ENCODE peak calls at places on chromosomes 4 and X, in nine cellular contexts. A, W, B, I, M, G, H, D and Q are unnamed samples.

GRCh38 chrX:51568586-51568985 is 50.1 kb downstream of the CENPVL3 start:
- DNase-seq in A (peak; percentile 57), W (no peak), B (no peak), I (no peak), M (no peak), G (peak; percentile 87), H (no peak), D (no peak), Q (no peak)

GRCh38 chrX:1493877-1494510 is 41.3 kb upstream of the ASMTL start:
- DNase-seq in A (no peak), W (no peak), B (no peak), I (peak; percentile 30), M (peak; percentile 27), G (no peak), H (no peak), D (peak; percentile 88), Q (no peak)

GRCh38 chr4:2069986-2070385 is 10.9 kb downstream of the NAT8L start:
- DNase-seq in A (no peak), W (no peak), B (peak; percentile 37), I (no peak), M (no peak), G (no peak), H (no peak), D (no peak), Q (peak; percentile 38)

GRCh38 chrX:124842205-124842604 is 477.5 kb upstream of the TEX13C start:
- DNase-seq in A (no peak), W (no peak), B (peak; percentile 54), I (no peak), M (no peak), G (no peak), H (no peak), D (no peak), Q (no peak)

GRCh38 chr4:126168484-126168883 is 853.7 kb downstream of the FAT4 start:
- DNase-seq in A (no peak), W (no peak), B (no peak), I (no peak), M (no peak), G (no peak), H (no peak), D (no peak), Q (no peak)

GRCh38 chrX:7444967-7445366 is 297.0 kb upstream of the PUDP start:
- DNase-seq in A (no peak), W (no peak), B (no peak), I (no peak), M (peak; percentile 76), G (peak; percentile 59), H (no peak), D (no peak), Q (no peak)

GRCh38 chr4:62676962-62677361 is 1476.8 kb downstream of the ADGRL3 start:
- DNase-seq in A (no peak), W (no peak), B (no peak), I (no peak), M (no peak), G (peak; percentile 57), H (no peak), D (no peak), Q (no peak)

GRCh38 chr4:5572114-5572513 is 136.2 kb downstream of the EVC2 start:
- DNase-seq in A (peak; percentile 20), W (no peak), B (no peak), I (peak; percentile 13), M (peak; percentile 10), G (peak; percentile 41), H (no peak), D (no peak), Q (no peak)

GRCh38 chrX:148940411-148940996 is 440.1 kb downstream of the AFF2 start:
- DNase-seq in A (no peak), W (no peak), B (no peak), I (no peak), M (no peak), G (no peak), H (no peak), D (no peak), Q (no peak)

GRCh38 chr4:179605196-179605595 is 2163.0 kb upstream of the AGA start:
- DNase-seq in A (peak; percentile 10), W (no peak), B (no peak), I (no peak), M (no peak), G (peak; percentile 9), H (no peak), D (no peak), Q (no peak)

GRCh38 chrX:13387656-13388421 is 68.0 kb upstream of the ATXN3L start:
- DNase-seq in A (peak; percentile 75), W (no peak), B (no peak), I (no peak), M (no peak), G (peak; percentile 22), H (no peak), D (no peak), Q (no peak)

GRCh38 chrX:375181-376036 is 11.3 kb downstream of the PPP2R3B start:
- DNase-seq in A (no peak), W (no peak), B (peak; percentile 35), I (no peak), M (no peak), G (no peak), H (no peak), D (no peak), Q (no peak)

GRCh38 chrX:57652705-57653104 is 27.4 kb downstream of the NLRP2B start:
- DNase-seq in A (no peak), W (no peak), B (no peak), I (no peak), M (no peak), G (no peak), H (no peak), D (no peak), Q (no peak)

GRCh38 chr4:153564630-153565525 is 98.7 kb downstream of the TMEM131L start:
- DNase-seq in A (peak; percentile 58), W (no peak), B (no peak), I (peak; percentile 79), M (no peak), G (peak; percentile 48), H (peak; percentile 64), D (no peak), Q (no peak)

GRCh38 chrX:331145-331771 is 12.7 kb upstream of the GTPBP6 start:
- DNase-seq in A (peak; percentile 78), W (no peak), B (peak; percentile 71), I (peak; percentile 47), M (no peak), G (peak; percentile 16), H (peak; percentile 66), D (no peak), Q (peak; percentile 69)

GRCh38 chr4:24657768-24658617 is 73.6 kb upstream of the DHX15 start:
- DNase-seq in A (peak; percentile 69), W (peak; percentile 47), B (peak; percentile 74), I (peak; percentile 54), M (peak; percentile 30), G (peak; percentile 94), H (peak; percentile 25), D (peak; percentile 65), Q (no peak)

GRCh38 chr4:182754895-182755294 is 162.3 kb downstream of the DCTD start:
- DNase-seq in A (no peak), W (no peak), B (no peak), I (no peak), M (no peak), G (no peak), H (no peak), D (no peak), Q (no peak)

GRCh38 chr4:182760644-182761043 is 156.5 kb downstream of the DCTD start:
- DNase-seq in A (no peak), W (no peak), B (no peak), I (no peak), M (no peak), G (no peak), H (no peak), D (no peak), Q (no peak)

GRCh38 chr4:182764137-182764536 is 153.0 kb downstream of the DCTD start:
- DNase-seq in A (peak; percentile 5), W (no peak), B (no peak), I (no peak), M (no peak), G (peak; percentile 49), H (peak; percentile 57), D (no peak), Q (no peak)

GRCh38 chr4:182756161-182756690 is 161.0 kb downstream of the DCTD start:
- DNase-seq in A (no peak), W (no peak), B (no peak), I (no peak), M (no peak), G (peak; percentile 46), H (no peak), D (no peak), Q (no peak)

GRCh38 chr4:182758288-182758687 is 158.9 kb downstream of the DCTD start:
- DNase-seq in A (no peak), W (no peak), B (peak; percentile 29), I (peak; percentile 71), M (no peak), G (no peak), H (no peak), D (no peak), Q (no peak)
- H3K27ac ChIP-seq in A (no peak overlapping the region), W (no peak overlapping the region), B (no peak overlapping the region), I (no peak overlapping the region), M (no peak overlapping the region), G (no peak overlapping the region), H (no peak overlapping the region), D (no peak overlapping the region), Q (no peak overlapping the region)

DNA sequence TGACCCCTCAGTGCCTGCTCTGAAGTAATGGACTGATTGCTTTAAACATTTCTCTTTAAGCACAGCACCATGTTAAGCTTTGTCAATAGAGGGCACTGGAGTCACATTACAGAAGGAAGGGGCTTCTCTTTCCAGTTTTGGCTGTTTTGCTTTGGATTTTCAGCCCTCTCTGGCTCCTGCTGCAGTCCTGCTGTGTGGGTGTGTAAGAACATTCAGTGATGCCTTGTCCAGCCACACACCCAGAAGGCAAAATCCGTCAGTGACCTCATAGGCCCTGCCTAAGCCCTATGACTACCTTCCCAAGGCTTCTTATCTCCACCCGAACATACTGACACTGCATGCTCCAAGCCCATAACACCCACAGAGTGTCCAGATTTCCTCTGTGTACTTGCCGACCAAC is 215.3 kb upstream of the CTSO start:
- DNase-seq in A (peak; percentile 90), W (peak; percentile 19), B (peak; percentile 73), I (peak; percentile 70), M (peak; percentile 22), G (peak; percentile 75), H (peak; percentile 72), D (peak; percentile 1), Q (no peak)
- TF ChIP-seq EZH2phosphoT487 in A (no peak), W (no peak), B (no peak), I (no peak), M (no peak), G (no peak), H (no peak), D (no peak), Q (no peak)

GRCh38 chr4:40579983-40580382 is 49.7 kb downstream of the RBM47 start:
- DNase-seq in A (peak; percentile 82), W (no peak), B (no peak), I (no peak), M (no peak), G (no peak), H (no peak), D (no peak), Q (no peak)
- H3K27ac ChIP-seq in A (peak overlapping the region; percentile 45), W (no peak overlapping the region), B (peak overlapping the region; percentile 74), I (no peak overlapping the region), M (no peak overlapping the region), G (no peak overlapping the region), H (peak overlapping the region; percentile 16), D (no peak overlapping the region), Q (peak overlapping the region; percentile 75)

GRCh38 chrX:18042776-18043175 is 177.9 kb downstream of the BEND2 start:
- DNase-seq in A (no peak), W (no peak), B (no peak), I (no peak), M (no peak), G (no peak), H (no peak), D (no peak), Q (no peak)
- TF ChIP-seq EZH2phosphoT487 in A (no peak), W (no peak), B (no peak), I (no peak), M (no peak), G (no peak), H (no peak), D (no peak), Q (no peak)